ENCODE peak calls at places on chromosomes 6 and 20, in nine cellular contexts. A, B, J, X, T, H, L, D and M are unnamed samples.
A peak's percentile ranks its signal among the peaks of the same experiment; 100 is the strongest.

GRCh38 chr6:117078624-117079023 is 186.7 kb upstream of the VGLL2 start:
- DNase-seq in J (no peak), H (no peak), T (no peak), D (no peak), X (no peak), B (no peak), L (no peak), A (no peak), M (no peak)

GRCh38 chr20:62653373-62653772 is 11.1 kb downstream of the SLCO4A1 start:
- DNase-seq in J (no peak), H (no peak), T (no peak), D (no peak), X (no peak), A (no peak), B (no peak), L (no peak), M (no peak)

GRCh38 chr20:38304845-38305447 is 990 bp downstream of the BPI start:
- DNase-seq in A (no peak), D (no peak), X (no peak), B (no peak), J (peak; percentile 27), L (peak; percentile 38), T (no peak), H (peak; percentile 31), M (peak; percentile 65)

GRCh38 chr20:58071991-58072390 is 156.5 kb downstream of the ANKRD60 start:
- DNase-seq in L (no peak), D (no peak), J (no peak), A (no peak), B (no peak), X (no peak), H (no peak), T (no peak), M (no peak)

GRCh38 chr6:11964101-11964500 is 48.0 kb upstream of the HIVEP1 start:
- DNase-seq in H (no peak), D (no peak), A (no peak), T (no peak), L (no peak), B (no peak), X (no peak), J (no peak), M (no peak)

GRCh38 chr6:31831350-31832215 is 4.0 kb downstream of the HSPA1B start:
- DNase-seq in H (no peak), A (no peak), D (no peak), B (no peak), T (no peak), J (no peak), X (no peak), L (no peak), M (no peak)

GRCh38 chr6:32668226-32668747 is 1.8 kb upstream of the HLA-DQB1 start:
- DNase-seq in B (no peak), H (peak; percentile 31), T (no peak), X (no peak), J (no peak), L (peak; percentile 19), D (peak; percentile 30), A (no peak), M (no peak)

GRCh38 chr6:137044366-137045220 is at the start of gene IL20RA:
- DNase-seq in X (peak; percentile 43), D (peak; percentile 71), J (no peak), H (no peak), T (peak; percentile 41), A (no peak), L (no peak), B (peak; percentile 64), M (peak; percentile 36)

GRCh38 chr20:62742979-62743776 is 34.5 kb downstream of the NTSR1 start:
- DNase-seq in D (peak; percentile 13), L (no peak), A (no peak), X (no peak), J (no peak), B (peak; percentile 40), T (peak; percentile 7), H (no peak), M (peak; percentile 12)

GRCh38 chr6:24492475-24492874 is 2.3 kb upstream of the ALDH5A1 start:
- DNase-seq in D (no peak), J (no peak), B (no peak), A (no peak), X (no peak), T (no peak), L (peak; percentile 7), H (peak; percentile 58), M (no peak)

GRCh38 chr6:18390476-18390875 is 3.3 kb downstream of the RNF144B start:
- DNase-seq in T (no peak), D (no peak), J (no peak), A (no peak), H (no peak), B (no peak), X (no peak), L (no peak), M (no peak)

GRCh38 chr6:50362706-50363105 is 313.0 kb upstream of the DEFB112 start:
- DNase-seq in J (no peak), A (no peak), L (no peak), D (no peak), T (no peak), B (no peak), H (peak; percentile 12), X (no peak), M (no peak)

GRCh38 chr6:110542311-110543024 is 66.1 kb upstream of the SLC22A16 start:
- DNase-seq in B (no peak), D (no peak), X (no peak), T (peak; percentile 63), J (no peak), A (no peak), H (no peak), L (no peak), M (peak; percentile 25)
- H3K4me1 ChIP-seq in B (no peaks in the 10 kb centered on the region), D (peaks cover under 1% of the 10 kb centered on the region), X (no peaks in the 10 kb centered on the region), T (peaks cover 13% of the 10 kb centered on the region), J (peaks cover 9% of the 10 kb centered on the region), A (no peaks in the 10 kb centered on the region), H (peaks cover 65% of the 10 kb centered on the region), L (peaks cover 12% of the 10 kb centered on the region), M (no peaks in the 10 kb centered on the region)

GRCh38 chr6:56851104-56851503 is 103.8 kb upstream of the BEND6 start:
- DNase-seq in L (peak; percentile 74), H (no peak), X (no peak), A (no peak), T (no peak), D (no peak), J (peak; percentile 20), B (no peak), M (no peak)

GRCh38 chr6:56848105-56848504 is 106.8 kb upstream of the BEND6 start:
- DNase-seq in L (no peak), H (no peak), J (no peak), A (no peak), D (no peak), X (no peak), B (no peak), T (no peak), M (no peak)

GRCh38 chr6:56850618-56851017 is 104.3 kb upstream of the BEND6 start:
- DNase-seq in L (no peak), A (no peak), J (no peak), D (no peak), T (no peak), H (no peak), B (no peak), X (no peak), M (no peak)

GRCh38 chr6:56851541-56852248 is 103.2 kb upstream of the BEND6 start:
- DNase-seq in H (peak; percentile 72), B (no peak), T (no peak), L (peak; percentile 89), D (no peak), A (no peak), X (peak; percentile 40), J (peak; percentile 58), M (no peak)

DNA sequence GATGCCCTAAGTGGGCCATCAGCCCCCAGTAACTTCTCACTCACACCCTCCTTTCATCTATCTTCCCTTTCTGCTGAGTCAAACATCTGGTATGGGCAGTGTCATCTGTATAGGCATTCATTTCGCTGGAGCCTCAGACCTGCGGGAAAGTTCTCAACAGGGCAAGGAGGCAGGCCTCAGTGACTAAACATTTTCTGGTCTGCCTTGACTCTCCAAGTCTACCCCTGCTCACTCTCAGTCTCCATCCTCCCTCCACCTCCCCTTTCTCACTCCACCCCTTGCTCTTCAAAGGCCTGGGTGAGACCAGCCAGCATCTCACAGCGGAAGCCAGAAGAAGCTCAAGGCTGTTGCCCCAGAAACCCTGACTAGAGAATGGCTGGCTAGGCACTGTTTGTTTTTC is 105.0 kb upstream of the BEND6 start:
- DNase-seq in L (peak; percentile 81), X (no peak), B (no peak), A (no peak), T (no peak), J (peak; percentile 16), H (no peak), D (no peak), M (no peak)
- H3K4me3 ChIP-seq in L (peak overlapping the region; percentile 1), X (no peak overlapping the region), B (no peak overlapping the region), A (no peak overlapping the region), T (no peak overlapping the region), J (no peak overlapping the region), H (no peak overlapping the region), D (no peak overlapping the region), M (no peak overlapping the region)

DNA sequence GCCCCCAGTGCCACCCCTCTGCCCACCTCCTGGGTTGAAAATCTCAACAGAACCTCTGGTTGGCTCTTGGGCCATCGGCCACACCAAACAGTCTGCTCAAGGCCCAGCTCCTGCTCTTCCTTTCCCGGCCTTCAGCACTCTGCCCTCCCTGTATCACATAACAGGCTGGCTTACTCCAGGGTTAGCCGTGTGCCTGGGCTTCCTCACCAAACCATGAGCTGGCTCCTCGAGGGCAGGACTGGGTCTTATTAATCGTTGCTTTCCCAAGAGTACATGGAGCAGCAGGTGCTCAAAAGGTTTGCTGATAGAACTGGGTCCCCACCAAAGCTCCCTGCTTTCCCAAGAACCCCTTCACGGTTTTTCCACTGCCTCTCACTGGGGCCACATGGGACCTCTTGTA is 12.7 kb upstream of the FAM83C start:
- DNase-seq in T (no peak), X (no peak), L (no peak), H (no peak), J (no peak), D (no peak), A (no peak), B (no peak), M (no peak)
- H3K4me1 ChIP-seq in T (peaks cover 15% of the 10 kb centered on the region), X (no peaks in the 10 kb centered on the region), L (peaks cover 59% of the 10 kb centered on the region), H (peaks cover 49% of the 10 kb centered on the region), J (peaks cover 7% of the 10 kb centered on the region), D (peaks cover 5% of the 10 kb centered on the region), A (peaks cover 4% of the 10 kb centered on the region), B (peaks cover 9% of the 10 kb centered on the region), M (peaks cover 26% of the 10 kb centered on the region)

DNA sequence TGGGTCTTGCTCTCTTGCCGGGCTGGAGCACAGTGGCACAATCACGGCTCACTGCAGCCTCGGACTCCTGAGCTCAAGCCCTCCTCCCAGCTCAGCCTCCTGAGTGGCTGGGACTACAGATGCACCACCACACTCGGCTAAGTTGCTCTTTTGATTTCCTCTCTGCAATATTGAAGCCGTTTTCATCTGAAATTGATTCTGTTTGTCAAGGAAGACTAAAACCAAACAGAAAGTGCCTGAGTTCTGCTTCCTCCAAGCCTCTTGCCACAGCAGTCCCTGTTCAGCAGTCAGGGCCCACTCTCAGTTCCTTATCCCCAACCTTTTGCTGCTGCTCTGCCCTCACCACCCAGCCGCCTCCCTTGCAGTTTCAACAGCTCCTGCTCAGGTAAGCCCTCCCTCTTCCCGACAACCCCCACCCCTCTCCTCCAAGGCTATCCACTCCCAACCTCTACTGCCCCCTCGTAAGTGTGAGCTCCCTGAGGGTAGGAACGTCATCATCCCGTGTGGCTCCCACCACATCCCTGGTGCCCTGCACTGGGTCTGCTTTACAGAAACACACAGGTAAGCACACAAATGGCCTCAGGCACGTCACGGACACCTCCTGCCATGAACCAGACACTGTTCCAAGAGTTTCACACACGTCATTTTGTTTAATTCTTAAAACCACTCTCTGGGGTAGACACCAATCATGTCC is 70.7 kb upstream of the TAB2 start:
- DNase-seq in J (no peak), B (no peak), T (no peak), L (no peak), A (no peak), X (no peak), D (no peak), H (no peak), M (no peak)
- H3K4me3 ChIP-seq in J (no peak overlapping the region), B (no peak overlapping the region), T (no peak overlapping the region), L (no peak overlapping the region), A (no peak overlapping the region), X (no peak overlapping the region), D (no peak overlapping the region), H (no peak overlapping the region), M (no peak overlapping the region)